ENCODE peak calls at places on chromosome 16, in five cellular contexts. Z is AG10803, C is stomach, E is GM23338, Q is adrenal gland. F is an unnamed sample.

GRCh38 chr16:59210955-59211541 is 476.9 kb upstream of the GOT2 start:
- DNase-seq in E (peak), Q (peak), C (no peak), Z (peak), F (peak)

GRCh38 chr16:35249051-35249450 is 1789.6 kb downstream of the TP53TG3F start:
- DNase-seq in E (no peak), C (no peak), Q (no peak), Z (no peak), F (no peak)

GRCh38 chr16:67860589-67861398 is 12.1 kb upstream of the EDC4 start:
- DNase-seq in E (no peak), C (no peak), Q (no peak), Z (peak), F (peak)

GRCh38 chr16:35311475-35311874 is 1852.1 kb downstream of the TP53TG3F start:
- DNase-seq in Z (no peak), C (no peak), E (no peak), Q (no peak), F (no peak)

GRCh38 chr16:87679593-87680271 is 77.4 kb downstream of the JPH3 start:
- DNase-seq in Q (no peak), C (no peak), Z (no peak), E (no peak), F (no peak)

GRCh38 chr16:75244225-75244792 is 7.1 kb downstream of the BCAR1 start:
- DNase-seq in C (peak), Q (no peak), Z (peak), E (no peak), F (peak)

GRCh38 chr16:62135903-62136302 is 99.7 kb upstream of the CDH8 start:
- DNase-seq in C (no peak), Q (no peak), Z (peak), E (no peak), F (no peak)

GRCh38 chr16:2008631-2009301 is 855 bp downstream of the ZNF598 start:
- DNase-seq in E (no peak), Z (peak), C (no peak), Q (no peak), F (peak)

GRCh38 chr16:24977673-24978065 is 37.5 kb downstream of the ARHGAP17 start:
- DNase-seq in E (peak), Q (peak), C (no peak), Z (peak), F (peak)

GRCh38 chr16:74997042-74997491 is 1.8 kb upstream of the ZNRF1 start:
- DNase-seq in E (no peak), Q (peak), Z (no peak), C (no peak), F (no peak)

GRCh38 chr16:4373909-4374742 is 2.5 kb downstream of the VASN start:
- DNase-seq in Z (peak), Q (peak), C (peak), E (peak), F (peak)

GRCh38 chr16:4913774-4914525 is 23.0 kb downstream of the PPL start:
- DNase-seq in E (no peak), Q (no peak), C (no peak), Z (no peak), F (no peak)

GRCh38 chr16:759110-759910 is 1.2 kb upstream of the MSLN start:
- DNase-seq in Q (no peak), Z (no peak), C (peak), E (no peak), F (no peak)

GRCh38 chr16:49919327-49919726 is 63.4 kb upstream of the ZNF423 start:
- DNase-seq in E (no peak), C (no peak), Q (no peak), Z (no peak), F (no peak)

GRCh38 chr16:19377864-19378263 is 39.8 kb upstream of the TMC5 start:
- DNase-seq in C (no peak), E (peak), Q (no peak), Z (no peak), F (no peak)

GRCh38 chr16:7182510-7183109 is 150.0 kb upstream of the RBFOX1 start:
- DNase-seq in Q (no peak), C (no peak), Z (no peak), E (peak), F (no peak)

GRCh38 chr16:3179651-3180050 is 8.4 kb upstream of the OR1F1 start:
- DNase-seq in Q (no peak), C (no peak), E (no peak), Z (no peak), F (no peak)

GRCh38 chr16:89334050-89334449 is 116.5 kb downstream of the ZNF778 start:
- DNase-seq in E (no peak), C (no peak), Z (no peak), Q (peak), F (no peak)

GRCh38 chr16:14286381-14287230 is 215.5 kb downstream of the MRTFB start:
- DNase-seq in Z (no peak), Q (peak), E (peak), C (no peak), F (no peak)

GRCh38 chr16:72362476-72362875 is 190.5 kb upstream of the PMFBP1 start:
- DNase-seq in C (no peak), Z (no peak), E (no peak), Q (no peak), F (no peak)

GRCh38 chr16:23131036-23131435 is 18.2 kb downstream of the USP31 start:
- DNase-seq in E (no peak), Q (no peak), Z (no peak), C (no peak), F (no peak)

GRCh38 chr16:12067714-12068401 is 91.3 kb downstream of the SNX29 start:
- DNase-seq in Q (peak), E (peak), C (peak), Z (peak), F (peak)

GRCh38 chr16:87707097-87707496 is 58.7 kb downstream of the KLHDC4 start:
- DNase-seq in E (peak), Z (no peak), Q (no peak), C (no peak), F (no peak)

GRCh38 chr16:65116216-65116615 is 5.6 kb downstream of the CDH11 start:
- DNase-seq in Z (no peak), E (no peak), Q (no peak), C (no peak), F (no peak)

GRCh38 chr16:67430504-67431076 is 331 bp upstream of the HSD11B2 start:
- DNase-seq in Z (no peak), C (peak), Q (no peak), E (peak), F (no peak)

GRCh38 chr16:19883296-19883951 is 1.2 kb downstream of the GPRC5B start:
- DNase-seq in Q (peak), E (peak), Z (no peak), C (peak), F (peak)

GRCh38 chr16:79089735-79090284 is 510.7 kb downstream of the MAF start:
- DNase-seq in E (no peak), Z (no peak), C (no peak), Q (peak), F (peak)

GRCh38 chr16:138049-138417 is 440 bp downstream of the NPRL3 start:
- DNase-seq in C (no peak), Z (peak), Q (no peak), E (peak), F (peak)

GRCh38 chr16:1734816-1735215 is 28.8 kb downstream of the MAPK8IP3 start:
- DNase-seq in C (no peak), E (no peak), Z (no peak), Q (no peak), F (no peak)

GRCh38 chr16:56606071-56606687 is 2.2 kb upstream of the MT2A start:
- DNase-seq in Z (no peak), Q (peak), E (no peak), C (no peak), F (no peak)

GRCh38 chr16:12356622-12357365 is 380.3 kb downstream of the SNX29 start:
- DNase-seq in E (peak), Q (no peak), Z (no peak), C (no peak), F (no peak)

GRCh38 chr16:11024333-11025053 is 80.1 kb downstream of the CLEC16A start:
- DNase-seq in E (no peak), Q (no peak), C (no peak), Z (no peak), F (no peak)

GRCh38 chr16:11016993-11017392 is 72.6 kb downstream of the CLEC16A start:
- DNase-seq in Z (peak), Q (peak), C (peak), E (no peak), F (peak)

GRCh38 chr16:51450913-51451312 is 299.8 kb upstream of the SALL1 start:
- DNase-seq in Z (no peak), C (no peak), E (no peak), Q (no peak), F (no peak)

GRCh38 chr16:22296225-22297113 is 740 bp upstream of the POLR3E start:
- DNase-seq in C (no peak), Z (no peak), Q (no peak), E (peak), F (no peak)

GRCh38 chr16:75267631-75268264 is 16.3 kb upstream of the BCAR1 start:
- DNase-seq in E (no peak), C (peak), Z (no peak), Q (peak), F (peak)

GRCh38 chr16:2149630-2150417 is 1.4 kb downstream of the RAB26 start:
- DNase-seq in Z (no peak), Q (no peak), C (no peak), E (peak), F (no peak)

GRCh38 chr16:55737318-55737717 is 81.5 kb downstream of the SLC6A2 start:
- DNase-seq in C (no peak), Z (no peak), Q (peak), E (no peak), F (no peak)

DNA sequence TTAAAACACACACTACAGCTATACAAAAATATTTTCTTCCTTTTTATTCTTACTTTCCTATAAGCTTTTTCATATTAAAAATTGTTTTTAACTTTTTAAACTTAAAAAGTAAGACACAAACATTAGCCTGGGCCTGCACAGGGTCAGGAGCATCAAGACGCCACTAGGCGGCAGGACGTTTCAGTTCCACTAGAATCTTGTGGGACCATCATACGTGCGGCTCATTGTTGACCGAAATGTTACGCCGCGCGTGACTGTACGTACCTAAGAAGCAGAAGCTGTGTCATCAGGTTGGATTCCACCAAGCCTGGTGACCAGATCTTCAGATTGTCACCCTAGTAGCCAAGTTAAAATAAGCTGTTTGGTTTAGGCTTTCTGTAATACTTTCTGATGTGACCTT is 47.1 kb downstream of the USP10 start:
- DNase-seq in E (peak), Z (no peak), C (no peak), Q (no peak), F (no peak)
- TF ChIP-seq CTCF in E (peak), Z (peak), C (no peak), Q (no peak), F (peak)

GRCh38 chr16:85746431-85747227 is 4.3 kb downstream of the C16orf74 start:
- DNase-seq in E (no peak), C (no peak), Z (peak), Q (no peak), F (no peak)
- H3K4me3 ChIP-seq in E (no peak), C (no peak), Z (no peak), Q (no peak), F (no peak)

GRCh38 chr16:66273644-66274334 is 92.7 kb upstream of the CDH5 start:
- DNase-seq in C (no peak), Q (peak), E (peak), Z (peak), F (peak)
- TF ChIP-seq CTCF in C (no peak), Q (no peak), E (peak), Z (peak), F (peak)

DNA sequence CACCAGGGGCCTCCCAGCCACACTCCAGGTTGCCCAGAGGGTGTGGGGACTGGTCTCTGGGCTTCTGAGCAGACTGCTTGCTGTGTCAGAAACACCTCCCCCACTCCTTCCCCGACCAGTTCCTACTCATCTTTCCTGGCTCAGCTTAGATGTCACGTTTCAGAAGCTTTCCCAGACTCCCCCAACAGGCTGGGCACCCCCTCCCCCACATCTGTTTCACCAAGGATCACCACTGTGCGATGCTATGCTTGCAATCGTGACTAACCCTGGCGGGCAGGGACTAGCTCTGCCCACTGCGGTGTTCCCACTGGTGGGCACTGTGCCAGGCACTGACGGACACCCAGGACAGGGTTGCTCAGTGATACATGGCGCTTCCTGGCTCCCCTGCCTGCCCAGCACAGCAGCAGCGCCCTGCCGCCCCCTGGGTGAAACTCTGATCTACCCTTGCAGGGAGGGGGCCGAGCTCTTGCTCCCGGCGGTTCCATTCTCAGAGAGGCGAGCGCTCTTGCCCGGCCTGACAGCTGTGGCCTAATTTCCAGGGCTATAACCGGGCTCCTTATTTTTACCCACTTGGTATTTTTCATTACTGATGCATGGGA is 29.4 kb upstream of the MTSS2 start:
- DNase-seq in E (no peak), C (peak), Z (peak), Q (peak), F (peak)
- H3K4me3 ChIP-seq in E (no peak), C (no peak), Z (no peak), Q (no peak), F (no peak)

GRCh38 chr16:26645629-26646028 is 421.1 kb upstream of the C16orf82 start:
- DNase-seq in Q (no peak), C (no peak), E (peak), Z (no peak), F (no peak)
- TF ChIP-seq CTCF in Q (no peak), C (no peak), E (peak), Z (peak), F (no peak)

GRCh38 chr16:86519649-86520316 is 9.5 kb downstream of the FOXF1 start:
- DNase-seq in E (peak), C (peak), Z (peak), Q (peak), F (peak)
- H3K4me3 ChIP-seq in E (no peak), C (peak), Z (no peak), Q (no peak), F (peak)

GRCh38 chr16:27965801-27966200 is 97.7 kb downstream of the GSG1L start:
- DNase-seq in Z (no peak), Q (no peak), E (no peak), C (no peak), F (no peak)

GRCh38 chr16:27960619-27961295 is 102.8 kb downstream of the GSG1L start:
- DNase-seq in Q (no peak), C (no peak), E (no peak), Z (no peak), F (no peak)

GRCh38 chr16:27962197-27962596 is 101.3 kb downstream of the GSG1L start:
- DNase-seq in Z (no peak), Q (no peak), E (no peak), C (no peak), F (no peak)

GRCh38 chr16:27961296-27961620 is 102.3 kb downstream of the GSG1L start:
- DNase-seq in E (no peak), Q (no peak), C (no peak), Z (no peak), F (no peak)

DNA sequence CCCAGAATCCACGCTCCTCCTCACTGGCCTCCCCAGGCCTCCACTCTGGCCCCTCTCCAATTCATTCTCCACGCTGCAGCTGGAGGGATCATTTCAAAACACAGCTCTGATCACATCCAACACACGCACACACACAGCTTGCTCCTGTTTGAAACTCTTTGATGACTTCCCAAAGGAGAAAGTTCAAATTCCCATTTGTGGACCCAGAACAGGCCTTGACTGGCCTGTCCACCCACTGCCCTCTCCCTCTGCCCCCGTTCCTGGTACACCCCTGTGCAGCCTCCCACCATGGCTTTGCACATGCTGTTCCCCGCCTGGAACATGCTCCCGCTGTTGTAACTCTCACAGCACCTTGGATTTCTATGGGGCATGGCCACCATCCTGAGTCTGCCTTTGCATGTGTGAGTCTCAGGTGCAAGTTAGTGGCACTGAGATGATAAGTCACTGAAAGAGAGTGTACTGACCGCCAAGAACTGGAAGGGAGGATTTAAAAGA is 100.0 kb downstream of the GSG1L start:
- DNase-seq in E (no peak), Q (no peak), C (no peak), Z (no peak), F (no peak)
- TF ChIP-seq CTCF in E (no peak), Q (no peak), C (no peak), Z (no peak), F (no peak)

GRCh38 chr16:30353438-30354129 is 1.5 kb downstream of the CD2BP2 start:
- DNase-seq in E (no peak), Z (no peak), C (no peak), Q (no peak), F (no peak)
- H3K4me3 ChIP-seq in E (peak), Z (peak), C (peak), Q (no peak), F (no peak)